ENCODE peak calls at places on chromosome 17, in five cellular contexts. One of them, this sample, is unnamed.

GRCh38 chr17:45296003-45296832 is 20.6 kb downstream of the MAP3K14 start:
- DNase-seq in foreskin fibroblast: no peak
- DNase-seq in AG10803: no peak
- DNase-seq in lower lobe of right lung: peak; percentile 70
- DNase-seq in BE2C: no peak
- DNase-seq in this sample: peak; percentile 55

GRCh38 chr17:73645050-73645871 is 1.0 kb upstream of the SDK2 start:
- DNase-seq in foreskin fibroblast: peak; percentile 20
- DNase-seq in AG10803: peak; percentile 32
- DNase-seq in lower lobe of right lung: no peak
- DNase-seq in BE2C: peak; percentile 70
- DNase-seq in this sample: peak; percentile 22

GRCh38 chr17:1384881-1385280 is 15.1 kb downstream of the YWHAE start:
- DNase-seq in foreskin fibroblast: no peak
- DNase-seq in AG10803: no peak
- DNase-seq in lower lobe of right lung: no peak
- DNase-seq in BE2C: no peak
- DNase-seq in this sample: no peak

GRCh38 chr17:7673239-7673638 is 14.1 kb downstream of the TP53 start:
- DNase-seq in foreskin fibroblast: no peak
- DNase-seq in AG10803: no peak
- DNase-seq in lower lobe of right lung: no peak
- DNase-seq in BE2C: no peak
- DNase-seq in this sample: no peak

GRCh38 chr17:6374761-6375312 is 60.1 kb downstream of the AIPL1 start:
- DNase-seq in foreskin fibroblast: peak; percentile 39
- DNase-seq in AG10803: peak; percentile 5
- DNase-seq in lower lobe of right lung: no peak
- DNase-seq in BE2C: no peak
- DNase-seq in this sample: peak; percentile 15

GRCh38 chr17:7703584-7704574 is 1.1 kb upstream of the EFNB3 start:
- DNase-seq in foreskin fibroblast: peak; percentile 29
- DNase-seq in AG10803: peak; percentile 49
- DNase-seq in lower lobe of right lung: peak; percentile 53
- DNase-seq in BE2C: peak; percentile 51
- DNase-seq in this sample: no peak

GRCh38 chr17:2335726-2336214 is 487 bp downstream of the TSR1 start:
- DNase-seq in foreskin fibroblast: no peak
- DNase-seq in AG10803: peak; percentile 27
- DNase-seq in lower lobe of right lung: no peak
- DNase-seq in BE2C: no peak
- DNase-seq in this sample: no peak

GRCh38 chr17:2396568-2397246 is 4.2 kb downstream of the MNT start:
- DNase-seq in foreskin fibroblast: peak; percentile 99
- DNase-seq in AG10803: peak; percentile 97
- DNase-seq in lower lobe of right lung: peak; percentile 95
- DNase-seq in BE2C: peak; percentile 92
- DNase-seq in this sample: peak; percentile 79

GRCh38 chr17:7932483-7932891 is 481 bp downstream of the CNTROB start:
- DNase-seq in foreskin fibroblast: no peak
- DNase-seq in AG10803: peak; percentile 22
- DNase-seq in lower lobe of right lung: peak; percentile 58
- DNase-seq in BE2C: no peak
- DNase-seq in this sample: no peak

GRCh38 chr17:75976175-75976848 is 2.7 kb downstream of the ACOX1 start:
- DNase-seq in foreskin fibroblast: no peak
- DNase-seq in AG10803: peak; percentile 40
- DNase-seq in lower lobe of right lung: no peak
- DNase-seq in BE2C: no peak
- DNase-seq in this sample: no peak

GRCh38 chr17:75981019-75981615 is 2.1 kb downstream of the TEN1 start:
- DNase-seq in foreskin fibroblast: no peak
- DNase-seq in AG10803: peak; percentile 52
- DNase-seq in lower lobe of right lung: no peak
- DNase-seq in BE2C: no peak
- DNase-seq in this sample: no peak

GRCh38 chr17:75980188-75981018 is 1.4 kb downstream of the TEN1 start:
- DNase-seq in foreskin fibroblast: no peak
- DNase-seq in AG10803: peak; percentile 24
- DNase-seq in lower lobe of right lung: no peak
- DNase-seq in BE2C: no peak
- DNase-seq in this sample: no peak

GRCh38 chr17:75979705-75980187 is 706 bp downstream of the TEN1 start:
- DNase-seq in foreskin fibroblast: peak; percentile 46
- DNase-seq in AG10803: peak; percentile 83
- DNase-seq in lower lobe of right lung: no peak
- DNase-seq in BE2C: no peak
- DNase-seq in this sample: no peak

GRCh38 chr17:75978938-75979704 is at the start of the genes ACOX1 and TEN1:
- DNase-seq in foreskin fibroblast: peak; percentile 95
- DNase-seq in AG10803: peak; percentile 97
- DNase-seq in lower lobe of right lung: peak; percentile 99
- DNase-seq in BE2C: peak; percentile 99
- DNase-seq in this sample: peak; percentile 92
- TF ChIP-seq CTCF in foreskin fibroblast: peak; percentile 5
- TF ChIP-seq CTCF in AG10803: peak; percentile 29
- TF ChIP-seq CTCF in lower lobe of right lung: peak; percentile 57
- TF ChIP-seq CTCF in BE2C: peak; percentile 20
- TF ChIP-seq CTCF in this sample: peak; percentile 38

GRCh38 chr17:74987909-74988711 is 678 bp downstream of the CDR2L start:
- DNase-seq in foreskin fibroblast: peak; percentile 79
- DNase-seq in AG10803: peak; percentile 78
- DNase-seq in lower lobe of right lung: peak; percentile 84
- DNase-seq in BE2C: peak; percentile 76
- DNase-seq in this sample: no peak

GRCh38 chr17:74990581-74991105 is 3.2 kb downstream of the CDR2L start:
- DNase-seq in foreskin fibroblast: no peak
- DNase-seq in AG10803: no peak
- DNase-seq in lower lobe of right lung: no peak
- DNase-seq in BE2C: no peak
- DNase-seq in this sample: no peak

GRCh38 chr17:74986206-74986576 is 1.2 kb upstream of the CDR2L start:
- DNase-seq in foreskin fibroblast: no peak
- DNase-seq in AG10803: no peak
- DNase-seq in lower lobe of right lung: no peak
- DNase-seq in BE2C: no peak
- DNase-seq in this sample: no peak

GRCh38 chr17:74992223-74992622 is 4.8 kb downstream of the CDR2L start:
- DNase-seq in foreskin fibroblast: no peak
- DNase-seq in AG10803: no peak
- DNase-seq in lower lobe of right lung: no peak
- DNase-seq in BE2C: no peak
- DNase-seq in this sample: no peak

DNA sequence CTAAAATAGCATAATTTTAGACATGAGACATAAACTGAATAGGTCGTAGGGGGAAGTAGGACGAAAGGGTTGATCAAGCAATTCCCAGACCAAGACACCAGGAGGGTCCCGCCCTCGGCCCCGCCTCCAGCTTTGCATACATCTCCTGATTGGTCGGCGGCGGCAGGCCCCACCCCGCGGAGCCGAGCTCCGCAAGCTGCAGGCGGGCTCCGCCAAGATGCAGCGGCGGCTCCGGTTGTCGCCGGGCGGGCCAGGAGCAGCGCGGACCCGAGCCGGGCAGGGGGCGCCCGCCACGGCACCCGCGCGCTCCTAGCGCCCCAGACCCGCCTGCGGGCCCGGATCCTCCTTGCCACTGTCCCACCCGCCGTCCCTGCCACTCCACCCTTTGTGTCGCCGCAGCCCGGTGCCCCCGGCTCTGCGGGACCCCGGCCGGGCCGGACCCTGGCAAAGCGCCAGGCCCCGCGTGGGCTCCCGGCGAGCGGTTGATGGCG is at the start of gene CDR2L:
- DNase-seq in foreskin fibroblast: peak; percentile 94
- DNase-seq in AG10803: peak; percentile 90
- DNase-seq in lower lobe of right lung: peak; percentile 98
- DNase-seq in BE2C: peak; percentile 99
- DNase-seq in this sample: peak; percentile 97
- TF ChIP-seq CTCF in foreskin fibroblast: no peak
- TF ChIP-seq CTCF in AG10803: no peak
- TF ChIP-seq CTCF in lower lobe of right lung: no peak
- TF ChIP-seq CTCF in BE2C: no peak
- TF ChIP-seq CTCF in this sample: no peak

GRCh38 chr17:164536-165235 is 16.8 kb downstream of the DOC2B start:
- DNase-seq in foreskin fibroblast: no peak
- DNase-seq in AG10803: peak; percentile 40
- DNase-seq in lower lobe of right lung: no peak
- DNase-seq in BE2C: peak; percentile 57
- DNase-seq in this sample: peak; percentile 73

GRCh38 chr17:161481-161880 is 20.0 kb downstream of the DOC2B start:
- DNase-seq in foreskin fibroblast: no peak
- DNase-seq in AG10803: no peak
- DNase-seq in lower lobe of right lung: no peak
- DNase-seq in BE2C: no peak
- DNase-seq in this sample: no peak

GRCh38 chr17:162689-163088 is 18.8 kb downstream of the DOC2B start:
- DNase-seq in foreskin fibroblast: no peak
- DNase-seq in AG10803: no peak
- DNase-seq in lower lobe of right lung: no peak
- DNase-seq in BE2C: no peak
- DNase-seq in this sample: no peak

GRCh38 chr17:165939-166338 is 15.5 kb downstream of the DOC2B start:
- DNase-seq in foreskin fibroblast: no peak
- DNase-seq in AG10803: no peak
- DNase-seq in lower lobe of right lung: no peak
- DNase-seq in BE2C: no peak
- DNase-seq in this sample: no peak

DNA sequence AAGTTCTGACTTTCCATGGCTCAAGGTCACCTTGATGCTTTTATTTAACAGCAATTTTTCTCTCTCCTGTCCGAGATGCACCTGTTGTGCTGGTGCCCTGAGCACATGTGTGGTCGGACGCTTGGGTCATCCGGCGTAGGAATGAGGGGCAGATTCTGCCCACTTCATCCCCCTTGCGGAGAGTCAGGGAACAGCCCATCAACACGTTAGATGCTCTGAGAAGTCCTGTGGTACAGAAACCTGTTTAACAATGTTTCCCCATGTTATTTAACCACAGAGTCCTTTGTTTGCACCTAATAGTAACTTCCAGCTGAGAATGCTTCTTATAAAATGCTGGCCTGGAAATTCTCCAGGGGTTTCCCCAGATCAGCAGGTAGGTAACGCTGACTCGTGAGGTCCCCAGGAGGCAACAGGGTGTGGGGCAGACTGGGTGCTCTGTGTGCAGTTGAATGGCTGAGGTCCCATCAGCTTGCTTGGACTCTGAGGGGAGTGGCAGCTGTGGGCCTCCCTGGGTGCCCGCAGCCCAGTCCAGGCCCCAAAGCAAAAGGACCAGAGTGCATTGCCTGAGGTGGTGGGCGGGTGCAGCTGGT is 17.8 kb downstream of the DOC2B start:
- DNase-seq in foreskin fibroblast: no peak
- DNase-seq in AG10803: no peak
- DNase-seq in lower lobe of right lung: no peak
- DNase-seq in BE2C: no peak
- DNase-seq in this sample: no peak
- TF ChIP-seq CTCF in foreskin fibroblast: no peak
- TF ChIP-seq CTCF in AG10803: peak; percentile 41
- TF ChIP-seq CTCF in lower lobe of right lung: no peak
- TF ChIP-seq CTCF in BE2C: no peak
- TF ChIP-seq CTCF in this sample: no peak

DNA sequence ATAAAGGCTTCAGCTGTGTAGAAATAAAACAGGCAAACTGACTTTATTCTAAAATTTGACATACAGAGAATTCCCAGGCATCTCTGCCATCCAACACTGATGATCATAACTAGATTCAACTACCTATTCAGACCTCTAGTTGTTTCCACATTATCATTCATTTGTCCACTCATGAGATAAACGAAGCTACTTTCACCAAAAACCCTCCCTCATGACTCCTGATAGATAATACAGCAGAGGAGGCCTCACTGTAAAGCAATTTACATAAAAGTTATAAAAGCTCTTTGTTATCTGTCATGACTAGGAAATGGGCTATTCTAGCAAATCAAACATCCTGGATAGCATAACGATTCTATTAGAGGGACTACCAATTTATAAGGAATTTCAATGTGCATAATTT is 19.6 kb upstream of the RFFL start:
- DNase-seq in foreskin fibroblast: no peak
- DNase-seq in AG10803: no peak
- DNase-seq in lower lobe of right lung: no peak
- DNase-seq in BE2C: no peak
- DNase-seq in this sample: no peak
- TF ChIP-seq CTCF in foreskin fibroblast: no peak
- TF ChIP-seq CTCF in AG10803: no peak
- TF ChIP-seq CTCF in lower lobe of right lung: no peak
- TF ChIP-seq CTCF in BE2C: no peak
- TF ChIP-seq CTCF in this sample: no peak

GRCh38 chr17:41930009-41930832 is at the start of gene ODAD4:
- DNase-seq in foreskin fibroblast: peak; percentile 97
- DNase-seq in AG10803: peak; percentile 98
- DNase-seq in lower lobe of right lung: peak; percentile 99
- DNase-seq in BE2C: peak; percentile 98
- DNase-seq in this sample: peak; percentile 91
- TF ChIP-seq CTCF in foreskin fibroblast: peak; percentile 38
- TF ChIP-seq CTCF in AG10803: peak; percentile 57
- TF ChIP-seq CTCF in lower lobe of right lung: peak; percentile 51
- TF ChIP-seq CTCF in BE2C: peak; percentile 54
- TF ChIP-seq CTCF in this sample: no peak

GRCh38 chr17:14048169-14048568 is 21.1 kb upstream of the COX10 start:
- DNase-seq in foreskin fibroblast: no peak
- DNase-seq in AG10803: no peak
- DNase-seq in lower lobe of right lung: no peak
- DNase-seq in BE2C: no peak
- DNase-seq in this sample: no peak
- TF ChIP-seq CTCF in foreskin fibroblast: no peak
- TF ChIP-seq CTCF in AG10803: peak; percentile 35
- TF ChIP-seq CTCF in lower lobe of right lung: peak; percentile 23
- TF ChIP-seq CTCF in BE2C: peak; percentile 24
- TF ChIP-seq CTCF in this sample: peak; percentile 39

This sample was measured in GM20000.